ENCODE peak calls at places on chromosome 14, in seven cellular contexts. F, J, L, A, B, D and Y are unnamed samples.

GRCh38 chr14:99391671-99392070 is 89.0 kb downstream of the SETD3 start:
- DNase-seq in F (no peak), J (peak; percentile 76), L (no peak), A (no peak), B (no peak), D (no peak), Y (no peak)

GRCh38 chr14:58752782-58753181 is 115.0 kb downstream of the DACT1 start:
- DNase-seq in F (peak; percentile 24), J (peak; percentile 79), L (peak; percentile 87), A (no peak), B (no peak), D (peak; percentile 90), Y (peak; percentile 92)

GRCh38 chr14:85254718-85255117 is 275.2 kb upstream of the FLRT2 start:
- DNase-seq in F (no peak), J (no peak), L (no peak), A (no peak), B (no peak), D (no peak), Y (no peak)

GRCh38 chr14:92455231-92455630 is 58.4 kb upstream of the RIN3 start:
- DNase-seq in F (no peak), J (no peak), L (no peak), A (no peak), B (no peak), D (no peak), Y (no peak)

GRCh38 chr14:76413962-76414665 is 38.2 kb downstream of the ESRRB start:
- DNase-seq in F (no peak), J (no peak), L (no peak), A (peak; percentile 14), B (no peak), D (no peak), Y (no peak)

GRCh38 chr14:42214981-42215491 is 608.4 kb downstream of the LRFN5 start:
- DNase-seq in F (peak; percentile 7), J (peak; percentile 63), L (no peak), A (peak; percentile 12), B (no peak), D (no peak), Y (no peak)

GRCh38 chr14:95039993-95040348 is 117.4 kb downstream of the DICER1 start:
- DNase-seq in F (no peak), J (no peak), L (no peak), A (no peak), B (no peak), D (no peak), Y (no peak)

GRCh38 chr14:104140463-104141331 is 2.3 kb downstream of the KIF26A start:
- DNase-seq in F (no peak), J (no peak), L (peak; percentile 51), A (no peak), B (no peak), D (peak; percentile 2), Y (no peak)

GRCh38 chr14:75323571-75323970 is 44.9 kb downstream of the FOS start:
- DNase-seq in F (no peak), J (no peak), L (no peak), A (no peak), B (no peak), D (no peak), Y (no peak)

GRCh38 chr14:89401783-89402182 is 15.2 kb downstream of the FOXN3 start:
- DNase-seq in F (no peak), J (no peak), L (no peak), A (no peak), B (no peak), D (no peak), Y (no peak)

GRCh38 chr14:87233266-87233665 is 759.7 kb downstream of the GALC start:
- DNase-seq in F (no peak), J (no peak), L (no peak), A (no peak), B (peak; percentile 61), D (no peak), Y (no peak)

GRCh38 chr14:23183076-23183475 is 384 bp downstream of the SLC7A8 start:
- DNase-seq in F (no peak), J (peak; percentile 19), L (no peak), A (no peak), B (no peak), D (peak; percentile 24), Y (peak; percentile 40)

GRCh38 chr14:37622231-37622923 is 26.9 kb downstream of the TTC6 start:
- DNase-seq in F (no peak), J (peak; percentile 47), L (no peak), A (peak; percentile 47), B (no peak), D (no peak), Y (no peak)

GRCh38 chr14:33465952-33466700 is 484.7 kb downstream of the EGLN3 start:
- DNase-seq in F (no peak), J (no peak), L (no peak), A (no peak), B (no peak), D (no peak), Y (no peak)

GRCh38 chr14:74954232-74954946 is 1.0 kb downstream of the PGF start:
- DNase-seq in F (no peak), J (peak; percentile 56), L (peak; percentile 82), A (no peak), B (no peak), D (peak; percentile 44), Y (no peak)

GRCh38 chr14:74697543-74697942 is 15.3 kb downstream of the AREL1 start:
- DNase-seq in F (no peak), J (no peak), L (no peak), A (no peak), B (no peak), D (no peak), Y (no peak)

GRCh38 chr14:58638231-58639205 is 756 bp downstream of the DACT1 start:
- DNase-seq in F (no peak), J (peak; percentile 26), L (peak; percentile 68), A (peak; percentile 33), B (peak; percentile 54), D (peak; percentile 29), Y (peak; percentile 19)

GRCh38 chr14:54854181-54854580 is 48.4 kb downstream of the GCH1 start:
- DNase-seq in F (no peak), J (no peak), L (no peak), A (no peak), B (peak; percentile 78), D (no peak), Y (peak; percentile 14)

GRCh38 chr14:92916201-92916600 is 6.7 kb upstream of the CHGA start:
- DNase-seq in F (no peak), J (no peak), L (no peak), A (no peak), B (no peak), D (no peak), Y (no peak)

GRCh38 chr14:63231733-63232132 is 27.5 kb downstream of the RHOJ start:
- DNase-seq in F (no peak), J (no peak), L (no peak), A (no peak), B (no peak), D (no peak), Y (no peak)

GRCh38 chr14:32908487-32909084 is 30.1 kb upstream of the NPAS3 start:
- DNase-seq in F (no peak), J (no peak), L (no peak), A (no peak), B (no peak), D (no peak), Y (no peak)

GRCh38 chr14:100076630-100077029 is 11.4 kb downstream of the EVL start:
- DNase-seq in F (peak; percentile 27), J (no peak), L (peak; percentile 71), A (no peak), B (no peak), D (peak; percentile 16), Y (no peak)

GRCh38 chr14:104804481-104805325 is 3.8 kb downstream of the ZBTB42 start:
- DNase-seq in F (no peak), J (no peak), L (no peak), A (no peak), B (no peak), D (no peak), Y (no peak)

GRCh38 chr14:22836301-22837058 is at the start of gene MMP14:
- DNase-seq in F (peak; percentile 67), J (peak; percentile 92), L (peak; percentile 97), A (no peak), B (no peak), D (peak; percentile 73), Y (peak; percentile 63)

GRCh38 chr14:46819117-46819516 is 167.5 kb upstream of the RPL10L start:
- DNase-seq in F (no peak), J (no peak), L (no peak), A (no peak), B (no peak), D (no peak), Y (peak; percentile 1)

GRCh38 chr14:72599579-72600470 is 294.1 kb downstream of the DPF3 start:
- DNase-seq in F (no peak), J (no peak), L (no peak), A (no peak), B (no peak), D (no peak), Y (no peak)

GRCh38 chr14:72597834-72598233 is 296.1 kb downstream of the DPF3 start:
- DNase-seq in F (no peak), J (no peak), L (no peak), A (no peak), B (no peak), D (no peak), Y (no peak)

GRCh38 chr14:72595152-72595551 is 298.7 kb downstream of the DPF3 start:
- DNase-seq in F (no peak), J (no peak), L (no peak), A (no peak), B (no peak), D (no peak), Y (no peak)

GRCh38 chr14:72600551-72601330 is 293.2 kb downstream of the DPF3 start:
- DNase-seq in F (no peak), J (no peak), L (no peak), A (no peak), B (no peak), D (no peak), Y (no peak)

GRCh38 chr14:72598328-72598727 is 295.6 kb downstream of the DPF3 start:
- DNase-seq in F (no peak), J (no peak), L (no peak), A (no peak), B (peak; percentile 80), D (no peak), Y (no peak)
- H3K4me3 ChIP-seq in F (no peak overlapping the region), J (no peak overlapping the region), L (no peak overlapping the region), A (no peak overlapping the region), B (no peak overlapping the region), D (no peak overlapping the region), Y (no peak overlapping the region)

GRCh38 chr14:67572608-67573007 is 27.5 kb downstream of the PIGH start:
- DNase-seq in F (no peak), J (no peak), L (peak; percentile 38), A (no peak), B (no peak), D (no peak), Y (no peak)
- H3K9me3 ChIP-seq in F (no peaks in the 10 kb centered on the region), J (no peaks in the 10 kb centered on the region), L (no peaks in the 10 kb centered on the region), A (no peaks in the 10 kb centered on the region), B (no peaks in the 10 kb centered on the region), D (no peaks in the 10 kb centered on the region), Y (no peaks in the 10 kb centered on the region)

GRCh38 chr14:65335548-65335947 is 77.0 kb upstream of the FUT8 start:
- DNase-seq in F (no peak), J (no peak), L (no peak), A (no peak), B (no peak), D (no peak), Y (peak; percentile 83)
- H3K27ac ChIP-seq in F (no peak overlapping the region), J (no peak overlapping the region), L (no peak overlapping the region), A (no peak overlapping the region), B (no peak overlapping the region), D (no peak overlapping the region), Y (peak overlapping the region; percentile 78)

DNA sequence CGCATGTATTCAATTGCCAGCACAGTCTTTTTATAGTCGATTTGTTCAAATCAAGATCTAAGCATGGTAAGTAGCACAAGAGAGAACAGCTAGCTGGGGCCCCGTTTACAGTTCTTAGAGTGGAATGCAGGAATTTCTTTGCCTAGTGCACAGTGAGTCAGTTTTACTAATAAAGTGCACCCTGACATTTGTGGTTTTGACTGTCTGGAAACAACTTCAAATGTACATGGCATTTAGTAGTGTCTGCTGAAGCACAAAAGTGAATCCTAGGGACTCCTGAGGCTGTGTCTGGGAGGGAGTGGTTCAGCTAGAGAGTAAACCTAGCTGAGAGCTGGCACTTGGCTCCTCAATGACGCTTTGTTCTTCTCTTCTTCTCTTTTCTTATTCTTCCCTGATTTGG is 64.9 kb downstream of the TMX1 start:
- DNase-seq in F (no peak), J (no peak), L (no peak), A (no peak), B (no peak), D (no peak), Y (no peak)
- H3K4me3 ChIP-seq in F (no peak overlapping the region), J (no peak overlapping the region), L (no peak overlapping the region), A (no peak overlapping the region), B (no peak overlapping the region), D (no peak overlapping the region), Y (no peak overlapping the region)